ENCODE peak calls at places on chromosomes 13 and 19, in ten cellular contexts. H is foreskin keratinocyte; G is HepG2; P is CD4-positive, alpha-beta T cell; A is neural progenitor cell; W is brain microvascular endothelial cell; I is colonic mucosa; M is GM23338; S is fibroblast of lung; Y is hepatocyte. D is an unnamed sample.

GRCh38 chr13:114328034-114328433 is 13.7 kb downstream of the CHAMP1 start:
- DNase-seq in H (no peak), A (no peak), S (no peak), G (no peak), W (no peak), P (no peak), Y (no peak), I (no peak), M (peak), D (no peak)

GRCh38 chr19:12364391-12365093 is 941 bp downstream of the ZNF442 start:
- DNase-seq in I (peak), H (no peak), S (peak), Y (peak), A (peak), G (no peak), M (peak), P (no peak), W (peak), D (no peak)

GRCh38 chr19:6076675-6077463 is 33.4 kb downstream of the RFX2 start:
- DNase-seq in M (no peak), S (peak), H (peak), W (peak), P (no peak), Y (no peak), I (no peak), A (no peak), G (no peak), D (peak)

GRCh38 chr13:50124536-50125305 is 109.5 kb downstream of the KCNRG start:
- DNase-seq in P (peak), H (no peak), W (no peak), A (peak), G (peak), S (peak), Y (peak), I (peak), M (peak), D (peak)

GRCh38 chr13:51071493-51071892 is 39.6 kb downstream of the C13orf42 start:
- DNase-seq in I (no peak), H (no peak), G (no peak), W (no peak), Y (no peak), M (peak), A (no peak), P (no peak), S (no peak), D (no peak)

GRCh38 chr19:55255618-55256423 is 3.0 kb downstream of the PPP6R1 start:
- DNase-seq in S (no peak), M (no peak), H (no peak), G (peak), W (peak), P (peak), I (no peak), Y (no peak), A (no peak), D (peak)

GRCh38 chr19:46202426-46202825 is 27.1 kb upstream of the IGFL1 start:
- DNase-seq in H (no peak), W (no peak), M (no peak), I (no peak), Y (no peak), P (no peak), G (no peak), S (no peak), A (no peak), D (no peak)

GRCh38 chr13:108408670-108409069 is 139.2 kb downstream of the TNFSF13B start:
- DNase-seq in M (no peak), I (no peak), H (no peak), G (no peak), S (no peak), Y (no peak), A (no peak), P (no peak), W (no peak), D (no peak)

GRCh38 chr13:109795021-109795420 is 8.6 kb upstream of the IRS2 start:
- DNase-seq in M (no peak), S (no peak), P (no peak), A (no peak), Y (no peak), I (no peak), W (no peak), G (no peak), H (no peak), D (no peak)

GRCh38 chr19:7191946-7192691 is 102.1 kb downstream of the INSR start:
- DNase-seq in M (no peak), Y (no peak), I (no peak), W (no peak), G (no peak), A (no peak), S (no peak), P (peak), H (no peak), D (no peak)

GRCh38 chr13:40408602-40409001 is 257.8 kb downstream of the FOXO1 start:
- DNase-seq in G (no peak), P (no peak), I (no peak), Y (no peak), A (no peak), W (peak), H (peak), M (no peak), S (peak), D (peak)

GRCh38 chr13:66513728-66514127 is 716.4 kb downstream of the PCDH9 start:
- DNase-seq in M (no peak), A (no peak), W (peak), Y (no peak), I (no peak), G (no peak), H (no peak), S (peak), P (no peak), D (no peak)

GRCh38 chr19:45446944-45447343 is 20.9 kb upstream of the FOSB start:
- DNase-seq in Y (peak), P (no peak), H (peak), M (no peak), S (no peak), G (no peak), W (no peak), A (no peak), I (no peak), D (peak)

GRCh38 chr19:16457195-16457953 is 14.4 kb downstream of the EPS15L1 start:
- DNase-seq in H (no peak), I (no peak), Y (no peak), G (peak), W (no peak), S (peak), M (peak), P (no peak), A (peak), D (peak)

GRCh38 chr19:11480081-11480926 is 542 bp downstream of the ELAVL3 start:
- DNase-seq in I (no peak), M (peak), W (no peak), G (no peak), H (no peak), S (no peak), A (no peak), P (no peak), Y (no peak), D (no peak)

GRCh38 chr19:14517840-14518505 is at the start of gene DNAJB1:
- DNase-seq in M (peak), G (peak), P (no peak), S (peak), H (no peak), I (peak), W (peak), Y (peak), A (peak), D (peak)

GRCh38 chr19:49071860-49072547 is 495 bp downstream of the KCNA7 start:
- DNase-seq in W (no peak), H (no peak), P (no peak), I (no peak), A (peak), M (peak), Y (no peak), S (no peak), G (no peak), D (no peak)

GRCh38 chr19:41701401-41702075 is 6.9 kb upstream of the CEACAM5 start:
- DNase-seq in A (no peak), W (no peak), G (no peak), P (no peak), M (peak), H (no peak), I (peak), S (no peak), Y (no peak), D (peak)

GRCh38 chr19:54670576-54671347 is 8.0 kb downstream of the LILRB4 start:
- DNase-seq in G (no peak), H (no peak), P (no peak), M (no peak), I (no peak), W (no peak), Y (no peak), A (no peak), S (no peak), D (no peak)

DNA sequence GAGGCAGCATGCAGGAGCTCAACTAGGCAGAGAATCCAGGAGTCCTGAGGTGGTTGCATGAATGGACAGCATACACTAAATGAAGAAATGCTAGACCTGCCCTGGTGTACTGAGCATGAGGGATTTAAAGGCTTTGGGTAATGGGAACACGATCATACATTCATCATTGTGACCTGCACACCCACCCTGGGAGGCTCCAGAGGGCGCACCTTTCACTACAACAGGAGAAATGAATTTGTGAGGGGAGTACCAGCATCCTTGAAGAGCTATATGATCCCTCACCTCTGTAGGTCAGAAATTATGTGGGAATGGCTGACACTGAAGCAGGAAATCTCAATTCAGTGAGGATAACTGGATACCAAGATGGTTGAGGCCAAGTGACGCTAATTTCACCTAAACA is 8.9 kb downstream of the KLK2 start:
- DNase-seq in I (no peak), A (no peak), P (no peak), W (no peak), H (no peak), G (no peak), S (no peak), M (no peak), Y (no peak), D (no peak)
- TF ChIP-seq CTCF in I (no peak), A (no peak), P (no peak), W (no peak), H (peak), G (no peak), S (no peak), M (no peak), Y (no peak), D (no peak)

GRCh38 chr13:41411536-41411935 is 45.8 kb upstream of the RGCC start:
- DNase-seq in I (no peak), P (peak), G (peak), Y (peak), S (peak), A (peak), H (no peak), W (peak), M (peak), D (peak)
- TF ChIP-seq CTCF in I (no peak), P (peak), G (peak), Y (peak), S (peak), A (peak), H (peak), W (peak), M (peak), D (peak)

DNA sequence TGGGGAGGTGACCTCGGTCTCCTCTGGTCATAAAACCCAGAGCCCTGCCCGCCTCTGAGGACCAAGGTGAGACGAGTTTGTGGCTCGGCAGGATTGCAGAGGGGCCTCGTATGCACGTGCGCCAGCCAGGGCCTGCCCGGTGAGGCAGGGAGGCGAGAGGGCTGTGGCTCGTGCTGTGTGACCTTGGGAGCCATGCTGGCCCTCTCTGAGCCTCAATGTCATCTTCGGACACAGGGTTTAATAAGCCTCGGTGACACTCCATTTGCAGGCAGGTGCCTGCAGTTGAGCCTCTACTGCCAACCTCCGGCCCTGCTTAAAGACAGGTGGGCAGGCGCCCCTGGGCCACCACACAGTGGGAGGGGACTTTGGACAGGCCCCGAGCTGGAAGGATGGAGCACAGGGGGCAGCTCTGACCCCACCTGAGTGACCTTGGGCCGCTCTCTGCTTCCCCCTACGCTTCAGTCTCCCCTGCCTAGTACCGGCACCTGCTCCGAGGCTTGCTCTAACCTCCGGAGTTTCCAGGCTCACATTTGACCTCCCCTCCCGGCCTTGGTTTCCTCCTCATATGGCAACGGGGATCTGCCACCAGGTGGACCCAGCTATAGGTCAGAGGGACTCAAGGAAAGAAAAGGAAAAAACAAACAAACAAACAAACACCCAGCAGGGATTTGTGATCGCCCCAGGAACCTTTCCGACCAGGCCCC is 3.2 kb downstream of the ZBTB7A start:
- DNase-seq in S (no peak), W (no peak), M (peak), H (no peak), Y (peak), I (peak), A (peak), G (no peak), P (no peak), D (no peak)
- TF ChIP-seq CTCF in S (peak), W (peak), M (peak), H (peak), Y (no peak), I (no peak), A (peak), G (no peak), P (no peak), D (no peak)

GRCh38 chr13:30567072-30567471 is 50.6 kb upstream of the USPL1 start:
- DNase-seq in S (no peak), Y (no peak), P (no peak), H (no peak), I (no peak), W (no peak), G (no peak), A (no peak), M (no peak), D (no peak)

GRCh38 chr13:30577381-30577780 is 40.3 kb upstream of the USPL1 start:
- DNase-seq in P (peak), A (no peak), Y (peak), I (no peak), H (peak), G (peak), M (no peak), S (peak), W (peak), D (peak)

GRCh38 chr13:30569901-30570576 is 47.7 kb upstream of the USPL1 start:
- DNase-seq in M (peak), S (peak), Y (peak), A (no peak), P (no peak), I (peak), H (peak), W (peak), G (peak), D (peak)

GRCh38 chr13:30576528-30576927 is 41.2 kb upstream of the USPL1 start:
- DNase-seq in G (peak), A (no peak), M (no peak), S (peak), Y (peak), P (peak), H (no peak), I (no peak), W (peak), D (peak)

DNA sequence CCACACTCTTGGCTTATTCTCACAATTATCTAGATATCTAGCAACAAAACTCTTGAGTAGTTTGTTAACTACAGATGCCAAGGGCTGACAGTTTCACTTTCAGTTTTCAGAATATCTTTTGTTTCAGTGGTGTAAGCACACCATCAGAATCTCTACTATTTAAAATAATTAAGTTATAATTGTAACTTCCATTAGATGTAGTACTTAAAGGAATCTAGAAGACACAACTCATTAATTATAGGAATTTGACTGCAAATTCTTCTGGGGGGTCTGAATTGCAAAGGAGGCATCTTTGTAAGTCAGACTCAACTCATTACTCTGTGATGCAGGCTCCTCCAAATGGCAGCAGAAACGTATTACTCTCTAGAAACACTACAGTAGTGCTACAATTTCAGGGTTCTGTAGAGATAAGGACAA is 44.9 kb upstream of the USPL1 start:
- DNase-seq in H (no peak), P (no peak), Y (peak), M (peak), I (no peak), G (peak), A (no peak), W (peak), S (peak), D (peak)
- TF ChIP-seq CTCF in H (peak), P (peak), Y (peak), M (peak), I (no peak), G (peak), A (no peak), W (peak), S (peak), D (peak)

D was measured in MCF 10A.